ENCODE peak calls at places on chromosome 6, in four cellular contexts. S, V, G and A are unnamed samples.

GRCh38 chr6:50842446-50842845 is 23.8 kb downstream of the TFAP2B start:
- DNase-seq in S (no peak), G (no peak), V (no peak), A (no peak)

GRCh38 chr6:107539409-107539808 is 49.5 kb downstream of the SOBP start:
- DNase-seq in S (no peak), V (peak; percentile 9), G (no peak), A (no peak)

GRCh38 chr6:117668736-117669135 is 6.5 kb upstream of the NUS1 start:
- DNase-seq in G (no peak), V (no peak), S (no peak), A (no peak)

GRCh38 chr6:155154158-155154830 is 109.5 kb upstream of the CLDN20 start:
- DNase-seq in G (no peak), S (peak; percentile 68), V (peak; percentile 79), A (peak; percentile 96)

GRCh38 chr6:10111975-10112374 is 302.9 kb downstream of the TFAP2A start:
- DNase-seq in V (no peak), G (no peak), S (no peak), A (no peak)

GRCh38 chr6:4518506-4518905 is 257.7 kb upstream of the CDYL start:
- DNase-seq in S (no peak), V (no peak), G (peak; percentile 9), A (peak; percentile 94)

GRCh38 chr6:106520711-106521367 is 108.5 kb downstream of the RTN4IP1 start:
- DNase-seq in V (peak; percentile 88), S (no peak), G (peak; percentile 95), A (no peak)

GRCh38 chr6:43628392-43629103 is 516 bp downstream of the GTPBP2 start:
- DNase-seq in G (no peak), S (peak; percentile 32), V (peak; percentile 85), A (peak; percentile 34)

GRCh38 chr6:2021713-2022125 is 223.7 kb downstream of the GMDS start:
- DNase-seq in V (no peak), G (no peak), S (peak; percentile 48), A (peak; percentile 77)

GRCh38 chr6:34115396-34116314 is 30.2 kb downstream of the GRM4 start:
- DNase-seq in S (peak; percentile 7), V (peak; percentile 63), G (no peak), A (peak; percentile 10)
- TF ChIP-seq FOS in S (no peak), V (no peak), G (no peak), A (no peak)

GRCh38 chr6:27889628-27890315 is 22.4 kb downstream of the OR2B2 start:
- DNase-seq in V (peak; percentile 58), G (no peak), S (no peak), A (no peak)
- TF ChIP-seq POLR2A in V (no peak), G (no peak), S (no peak), A (no peak)

DNA sequence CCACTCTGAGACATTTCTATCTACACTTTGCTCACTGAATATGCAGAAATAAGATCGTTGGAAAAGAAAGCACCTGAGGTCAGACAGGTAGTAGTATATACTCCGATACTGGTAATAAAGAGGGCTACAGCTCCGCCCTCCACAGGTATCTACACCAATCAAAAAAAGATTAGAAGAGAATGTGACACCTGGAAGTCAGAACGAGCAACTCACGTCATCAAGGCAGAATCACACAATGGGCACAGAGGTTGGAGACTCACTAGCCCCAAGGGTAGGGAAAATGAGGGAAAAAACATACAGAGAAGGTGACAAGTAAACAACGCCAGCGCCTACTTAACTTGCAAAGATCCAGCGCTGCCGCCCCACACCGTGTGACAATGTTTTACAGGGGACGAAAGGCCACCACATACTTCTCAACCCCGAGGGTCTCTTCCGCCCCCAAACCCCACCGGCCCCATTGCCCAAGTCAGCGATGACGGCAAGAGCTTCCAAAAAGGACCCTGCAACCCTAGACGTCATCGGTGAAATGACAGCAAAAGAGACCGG is 656 bp downstream of the LMBRD1 start:
- DNase-seq in V (peak; percentile 66), G (no peak), S (peak; percentile 55), A (peak; percentile 45)
- TF ChIP-seq FOS in V (no peak), G (no peak), S (no peak), A (no peak)

GRCh38 chr6:14731638-14732037 is 514.2 kb upstream of the JARID2 start:
- DNase-seq in V (no peak), G (no peak), S (no peak), A (no peak)

GRCh38 chr6:14727494-14728395 is 518.1 kb upstream of the JARID2 start:
- DNase-seq in V (peak; percentile 68), G (no peak), S (no peak), A (no peak)

GRCh38 chr6:14728396-14729024 is 517.4 kb upstream of the JARID2 start:
- DNase-seq in G (no peak), S (no peak), V (peak; percentile 88), A (peak; percentile 89)

GRCh38 chr6:14730654-14731053 is 515.2 kb upstream of the JARID2 start:
- DNase-seq in V (no peak), S (no peak), G (no peak), A (no peak)

GRCh38 chr6:14729186-14729871 is 516.5 kb upstream of the JARID2 start:
- DNase-seq in S (no peak), V (peak; percentile 12), G (peak; percentile 56), A (no peak)
- TF ChIP-seq POLR2A in S (no peak), V (no peak), G (peak; percentile 6), A (no peak)

GRCh38 chr6:152858151-152858550 is 107.6 kb downstream of the VIP start:
- DNase-seq in V (no peak), G (no peak), S (no peak), A (no peak)

GRCh38 chr6:152859225-152859624 is 108.6 kb downstream of the VIP start:
- DNase-seq in G (no peak), S (no peak), V (no peak), A (no peak)

GRCh38 chr6:152863618-152864326 is 113.2 kb downstream of the VIP start:
- DNase-seq in G (peak; percentile 8), V (peak; percentile 88), S (peak; percentile 78), A (peak; percentile 74)
- TF ChIP-seq FOS in G (no peak), V (no peak), S (no peak), A (no peak)